ENCODE peak calls at places on chromosomes 7 and 10, in five cellular contexts. One of them, this sample, is unnamed.

GRCh38 chr7:136078630-136079029 is 101.5 kb upstream of the MTPN start:
- DNase-seq in HCT116: no peak
- DNase-seq in thyroid gland: no peak
- DNase-seq in transverse colon: no peak
- DNase-seq in suprapubic skin: no peak
- DNase-seq in this sample: no peak

GRCh38 chr7:29495618-29496017 is 68.0 kb upstream of the PRR15 start:
- DNase-seq in HCT116: no peak
- DNase-seq in suprapubic skin: no peak
- DNase-seq in thyroid gland: no peak
- DNase-seq in transverse colon: no peak
- DNase-seq in this sample: no peak

GRCh38 chr10:130023454-130024230 is 59.6 kb upstream of the EBF3 start:
- DNase-seq in transverse colon: no peak
- DNase-seq in HCT116: no peak
- DNase-seq in thyroid gland: no peak
- DNase-seq in suprapubic skin: peak; percentile 70
- DNase-seq in this sample: no peak

GRCh38 chr7:81402227-81402626 is 367.6 kb downstream of the HGF start:
- DNase-seq in transverse colon: no peak
- DNase-seq in suprapubic skin: no peak
- DNase-seq in HCT116: no peak
- DNase-seq in thyroid gland: no peak
- DNase-seq in this sample: no peak

GRCh38 chr10:33352154-33352553 is 17.7 kb upstream of the NRP1 start:
- DNase-seq in thyroid gland: no peak
- DNase-seq in HCT116: no peak
- DNase-seq in transverse colon: no peak
- DNase-seq in suprapubic skin: no peak
- DNase-seq in this sample: no peak

GRCh38 chr10:105352281-105352680 is 711.2 kb downstream of the SORCS3 start:
- DNase-seq in suprapubic skin: no peak
- DNase-seq in thyroid gland: no peak
- DNase-seq in transverse colon: no peak
- DNase-seq in HCT116: no peak
- DNase-seq in this sample: no peak

GRCh38 chr10:18700555-18700850 is 41.3 kb downstream of the ARL5B start:
- DNase-seq in suprapubic skin: no peak
- DNase-seq in thyroid gland: no peak
- DNase-seq in HCT116: no peak
- DNase-seq in transverse colon: no peak
- DNase-seq in this sample: no peak

GRCh38 chr7:5636446-5636835 is 145.0 kb downstream of the RNF216 start:
- DNase-seq in HCT116: no peak
- DNase-seq in thyroid gland: no peak
- DNase-seq in suprapubic skin: no peak
- DNase-seq in transverse colon: no peak
- DNase-seq in this sample: no peak

GRCh38 chr7:2800923-2801682 is 43.0 kb downstream of the GNA12 start:
- DNase-seq in thyroid gland: peak; percentile 33
- DNase-seq in transverse colon: no peak
- DNase-seq in suprapubic skin: no peak
- DNase-seq in HCT116: no peak
- DNase-seq in this sample: no peak

GRCh38 chr7:68133045-68133444 is 1136.4 kb downstream of the TYW1 start:
- DNase-seq in HCT116: no peak
- DNase-seq in transverse colon: no peak
- DNase-seq in suprapubic skin: no peak
- DNase-seq in thyroid gland: no peak
- DNase-seq in this sample: peak; percentile 22

GRCh38 chr10:132408823-132409666 is 12.0 kb downstream of the PWWP2B start:
- DNase-seq in transverse colon: peak; percentile 80
- DNase-seq in suprapubic skin: no peak
- DNase-seq in thyroid gland: peak; percentile 75
- DNase-seq in HCT116: no peak
- DNase-seq in this sample: peak; percentile 73

GRCh38 chr10:89515031-89515841 is 20.2 kb downstream of the SLC16A12 start:
- DNase-seq in transverse colon: no peak
- DNase-seq in suprapubic skin: no peak
- DNase-seq in thyroid gland: peak; percentile 49
- DNase-seq in HCT116: no peak
- DNase-seq in this sample: no peak

GRCh38 chr7:601573-602340 is 82.1 kb upstream of the PDGFA start:
- DNase-seq in transverse colon: peak; percentile 61
- DNase-seq in HCT116: no peak
- DNase-seq in suprapubic skin: no peak
- DNase-seq in thyroid gland: peak; percentile 36
- DNase-seq in this sample: peak; percentile 36

GRCh38 chr7:137916980-137917645 is 70.3 kb upstream of the DGKI start:
- DNase-seq in HCT116: no peak
- DNase-seq in suprapubic skin: no peak
- DNase-seq in thyroid gland: peak; percentile 44
- DNase-seq in transverse colon: no peak
- DNase-seq in this sample: no peak

GRCh38 chr7:137919987-137920386 is 73.2 kb upstream of the DGKI start:
- DNase-seq in suprapubic skin: no peak
- DNase-seq in HCT116: no peak
- DNase-seq in transverse colon: no peak
- DNase-seq in thyroid gland: no peak
- DNase-seq in this sample: no peak

GRCh38 chr7:137913985-137914384 is 67.2 kb upstream of the DGKI start:
- DNase-seq in HCT116: no peak
- DNase-seq in thyroid gland: no peak
- DNase-seq in transverse colon: no peak
- DNase-seq in suprapubic skin: no peak
- DNase-seq in this sample: no peak

GRCh38 chr7:137915266-137915665 is 68.5 kb upstream of the DGKI start:
- DNase-seq in HCT116: no peak
- DNase-seq in transverse colon: no peak
- DNase-seq in thyroid gland: no peak
- DNase-seq in suprapubic skin: no peak
- DNase-seq in this sample: no peak

DNA sequence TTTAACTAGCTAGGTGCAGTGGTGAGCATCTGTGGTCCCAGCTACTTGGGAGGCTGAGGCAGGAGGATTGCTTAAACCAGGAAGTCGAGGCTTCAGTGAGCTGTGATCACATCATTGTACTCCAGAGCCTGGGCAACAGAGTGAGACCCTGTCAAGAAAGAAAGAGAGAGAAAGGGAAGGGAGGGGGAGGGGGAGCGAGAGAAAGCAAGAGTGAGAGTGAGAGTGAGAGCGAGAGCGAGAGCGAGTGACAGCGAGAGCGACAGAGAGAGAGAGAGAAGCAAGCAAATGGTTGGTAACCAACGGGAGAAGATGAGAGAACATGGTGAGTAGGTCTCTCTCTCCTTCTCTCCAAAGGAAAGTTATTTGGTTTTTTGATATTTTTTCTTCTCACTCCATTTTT is 69.8 kb upstream of the DGKI start:
- DNase-seq in thyroid gland: no peak
- DNase-seq in suprapubic skin: no peak
- DNase-seq in HCT116: no peak
- DNase-seq in transverse colon: no peak
- DNase-seq in this sample: no peak
- TF ChIP-seq POLR2A in thyroid gland: no peak
- TF ChIP-seq POLR2A in suprapubic skin: no peak
- TF ChIP-seq POLR2A in HCT116: no peak
- TF ChIP-seq POLR2A in transverse colon: no peak
- TF ChIP-seq POLR2A in this sample: no peak

GRCh38 chr10:92690211-92691041 is 671 bp downstream of the HHEX start:
- DNase-seq in suprapubic skin: no peak
- DNase-seq in HCT116: peak; percentile 21
- DNase-seq in transverse colon: peak; percentile 61
- DNase-seq in thyroid gland: no peak
- DNase-seq in this sample: peak; percentile 79
- TF ChIP-seq POLR2A in suprapubic skin: no peak
- TF ChIP-seq POLR2A in HCT116: no peak
- TF ChIP-seq POLR2A in transverse colon: no peak
- TF ChIP-seq POLR2A in thyroid gland: no peak
- TF ChIP-seq POLR2A in this sample: no peak

DNA sequence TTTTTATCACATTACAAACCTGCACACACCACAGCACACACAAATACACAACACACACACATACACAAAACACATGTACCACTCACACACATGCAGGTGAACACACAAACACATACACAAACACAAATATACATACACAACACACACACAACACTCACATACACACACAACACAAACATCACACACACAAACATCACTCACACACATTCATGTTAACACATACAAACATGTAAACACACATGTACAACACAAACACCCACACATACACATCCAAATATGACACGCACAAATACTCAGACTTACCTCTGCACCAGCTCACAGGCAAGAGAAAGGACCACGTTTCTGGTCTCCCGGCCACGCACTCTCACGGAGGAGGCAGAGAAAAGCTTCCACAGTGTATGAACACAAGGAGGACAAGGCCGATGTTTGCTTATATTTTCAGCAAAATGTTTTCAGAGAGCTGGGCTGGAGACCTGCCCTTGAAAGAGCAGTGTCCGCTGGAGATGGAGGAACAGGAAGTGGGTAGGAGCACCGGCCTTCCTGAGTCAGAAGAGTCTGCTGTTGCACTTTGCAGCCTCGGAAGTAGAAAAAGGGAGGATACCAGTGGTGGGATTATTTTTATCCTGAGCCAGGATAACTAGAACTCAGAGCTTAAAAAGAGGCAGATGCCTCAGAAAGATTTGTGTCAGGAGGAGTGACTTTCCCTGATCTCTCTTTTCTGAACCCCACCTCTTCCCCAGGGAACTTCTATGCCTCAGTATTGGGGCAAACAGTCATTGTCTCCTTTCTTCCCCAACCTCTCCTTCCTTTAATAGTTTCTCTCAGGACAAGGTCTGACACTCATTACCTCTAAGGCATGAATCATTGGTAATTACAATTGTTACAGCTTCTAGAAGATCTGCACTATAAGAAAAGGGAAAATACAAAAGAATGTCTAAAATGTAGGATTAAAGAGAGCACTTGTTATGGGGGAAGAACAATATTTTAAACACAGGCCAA is at the start of gene GIMAP6:
- DNase-seq in suprapubic skin: no peak
- DNase-seq in transverse colon: peak; percentile 25
- DNase-seq in HCT116: no peak
- DNase-seq in thyroid gland: no peak
- DNase-seq in this sample: peak; percentile 13
- TF ChIP-seq POLR2A in suprapubic skin: no peak
- TF ChIP-seq POLR2A in transverse colon: no peak
- TF ChIP-seq POLR2A in HCT116: no peak
- TF ChIP-seq POLR2A in thyroid gland: no peak
- TF ChIP-seq POLR2A in this sample: no peak

GRCh38 chr7:128946936-128947830 is 9.5 kb downstream of the IRF5 start:
- DNase-seq in suprapubic skin: no peak
- DNase-seq in thyroid gland: no peak
- DNase-seq in transverse colon: no peak
- DNase-seq in HCT116: no peak
- DNase-seq in this sample: no peak

GRCh38 chr7:128945668-128946366 is 8.1 kb downstream of the IRF5 start:
- DNase-seq in suprapubic skin: no peak
- DNase-seq in transverse colon: no peak
- DNase-seq in thyroid gland: no peak
- DNase-seq in HCT116: no peak
- DNase-seq in this sample: no peak

GRCh38 chr7:128947854-128948253 is 10.1 kb downstream of the IRF5 start:
- DNase-seq in HCT116: no peak
- DNase-seq in thyroid gland: no peak
- DNase-seq in suprapubic skin: no peak
- DNase-seq in transverse colon: no peak
- DNase-seq in this sample: peak; percentile 71

GRCh38 chr7:128948976-128949760 is 11.4 kb downstream of the IRF5 start:
- DNase-seq in thyroid gland: no peak
- DNase-seq in transverse colon: no peak
- DNase-seq in suprapubic skin: no peak
- DNase-seq in HCT116: no peak
- DNase-seq in this sample: no peak

GRCh38 chr7:128948312-128948973 is 10.7 kb downstream of the IRF5 start:
- DNase-seq in suprapubic skin: no peak
- DNase-seq in HCT116: no peak
- DNase-seq in thyroid gland: no peak
- DNase-seq in transverse colon: no peak
- DNase-seq in this sample: no peak
- TF ChIP-seq POLR2A in suprapubic skin: no peak
- TF ChIP-seq POLR2A in HCT116: no peak
- TF ChIP-seq POLR2A in thyroid gland: no peak
- TF ChIP-seq POLR2A in transverse colon: no peak
- TF ChIP-seq POLR2A in this sample: no peak

GRCh38 chr7:128934361-128935352 is 3.1 kb upstream of the IRF5 start:
- DNase-seq in suprapubic skin: peak; percentile 69
- DNase-seq in transverse colon: peak; percentile 41
- DNase-seq in thyroid gland: no peak
- DNase-seq in HCT116: no peak
- DNase-seq in this sample: no peak
- TF ChIP-seq POLR2A in suprapubic skin: no peak
- TF ChIP-seq POLR2A in transverse colon: no peak
- TF ChIP-seq POLR2A in thyroid gland: no peak
- TF ChIP-seq POLR2A in HCT116: no peak
- TF ChIP-seq POLR2A in this sample: no peak

This sample was measured in adrenal gland.